ENCODE peak calls at places on chromosomes 1 and 21, in six cellular contexts. Q is testis, H is upper lobe of left lung, A is lower lobe of right lung, O is K562, T is adrenal gland. N is an unnamed sample.

GRCh38 chr21:34513109-34513675 is 1.2 kb upstream of the KCNE1 start:
- DNase-seq in Q (no peak), H (no peak), A (no peak), O (no peak), T (no peak), N (no peak)

GRCh38 chr1:80054129-80054528 is 1047.6 kb upstream of the ADGRL4 start:
- DNase-seq in Q (peak; percentile 15), H (no peak), A (no peak), O (peak; percentile 3), T (no peak), N (no peak)

GRCh38 chr1:228697209-228698016 is 37.9 kb upstream of the RHOU start:
- DNase-seq in Q (peak; percentile 80), H (no peak), A (peak; percentile 65), O (no peak), T (peak; percentile 60), N (peak; percentile 66)

GRCh38 chr1:234917495-234918188 is 211.0 kb downstream of the TOMM20 start:
- DNase-seq in Q (no peak), H (peak; percentile 60), A (no peak), O (no peak), T (no peak), N (no peak)

GRCh38 chr1:115412286-115412685 is 74.2 kb upstream of the NGF start:
- DNase-seq in Q (no peak), H (no peak), A (no peak), O (no peak), T (no peak), N (no peak)

GRCh38 chr21:31476551-31477120 is 132.6 kb upstream of the TIAM1 start:
- DNase-seq in Q (no peak), H (no peak), A (no peak), O (no peak), T (no peak), N (no peak)

GRCh38 chr1:110888049-110888448 is 15.1 kb downstream of the CD53 start:
- DNase-seq in Q (no peak), H (no peak), A (no peak), O (no peak), T (no peak), N (no peak)

GRCh38 chr21:37237346-37237745 is 29.8 kb downstream of the VPS26C start:
- DNase-seq in Q (no peak), H (no peak), A (no peak), O (no peak), T (no peak), N (no peak)

GRCh38 chr1:46948629-46949282 is 7.5 kb upstream of the CYP4A11 start:
- DNase-seq in Q (no peak), H (no peak), A (peak; percentile 45), O (no peak), T (no peak), N (no peak)

GRCh38 chr1:178723541-178723940 is 1.5 kb upstream of the RALGPS2 start:
- DNase-seq in Q (no peak), H (no peak), A (no peak), O (no peak), T (no peak), N (no peak)

GRCh38 chr1:152886090-152886489 is 8.0 kb downstream of the SMCP start:
- DNase-seq in Q (no peak), H (no peak), A (no peak), O (no peak), T (no peak), N (no peak)

GRCh38 chr1:205328476-205328875 is 6.9 kb upstream of the NUAK2 start:
- DNase-seq in Q (no peak), H (no peak), A (no peak), O (no peak), T (no peak), N (no peak)

GRCh38 chr1:23936481-23937176 is 23.0 kb upstream of the PNRC2 start:
- DNase-seq in Q (no peak), H (no peak), A (no peak), O (peak; percentile 67), T (no peak), N (no peak)

GRCh38 chr1:208302702-208303101 is 58.5 kb upstream of the PLXNA2 start:
- DNase-seq in Q (no peak), H (no peak), A (no peak), O (no peak), T (no peak), N (no peak)
- H3K4me1 ChIP-seq in Q (no peaks in the 10 kb centered on the region), H (peaks cover 12% of the 10 kb centered on the region), A (peaks cover 12% of the 10 kb centered on the region), O (no peaks in the 10 kb centered on the region), T (no peaks in the 10 kb centered on the region), N (peaks cover 4% of the 10 kb centered on the region)

GRCh38 chr1:4599951-4600481 is 54.4 kb upstream of the AJAP1 start:
- DNase-seq in Q (no peak), H (no peak), A (no peak), O (no peak), T (no peak), N (no peak)
- H3K4me1 ChIP-seq in Q (no peaks in the 10 kb centered on the region), H (no peaks in the 10 kb centered on the region), A (no peaks in the 10 kb centered on the region), O (no peaks in the 10 kb centered on the region), T (no peaks in the 10 kb centered on the region), N (no peaks in the 10 kb centered on the region)

DNA sequence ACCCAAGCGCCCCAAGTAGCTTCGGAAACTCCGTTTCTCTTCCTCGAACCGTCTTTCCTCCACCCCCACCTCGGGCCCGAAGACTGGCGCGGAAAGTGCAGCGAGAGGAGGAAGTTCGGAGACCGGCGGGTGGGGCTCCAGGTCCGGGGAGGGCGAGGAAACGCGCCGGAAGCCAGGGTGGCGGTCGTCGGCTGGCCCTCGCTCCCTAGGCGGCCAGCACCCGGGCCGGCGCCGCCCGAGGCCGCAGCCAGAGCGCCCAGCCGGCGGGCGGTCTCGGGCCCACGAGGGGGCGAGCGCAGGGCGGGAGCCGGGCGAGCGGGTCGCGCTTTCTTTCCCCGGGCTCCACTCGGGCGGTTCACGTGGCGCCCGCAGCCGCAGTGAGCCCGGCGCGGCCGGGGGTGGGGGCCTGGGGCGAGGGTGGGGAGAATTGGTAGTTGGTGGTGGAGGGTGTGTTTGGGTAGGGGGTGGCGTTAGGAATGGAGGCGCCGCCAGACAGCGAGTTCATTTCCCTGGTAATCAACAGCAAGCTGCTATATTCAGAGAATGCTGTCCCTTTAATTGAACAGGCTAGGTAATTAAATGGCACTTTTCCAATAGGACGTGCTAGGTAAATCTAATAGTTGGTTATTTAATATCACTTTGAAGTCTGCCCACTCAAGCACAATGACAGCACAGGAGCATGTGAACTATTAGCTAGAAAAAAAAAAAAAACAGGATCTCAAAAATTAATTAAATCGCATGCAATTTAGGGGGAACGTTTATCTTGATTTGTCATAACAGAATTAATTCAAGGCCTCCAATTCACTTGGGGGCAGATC is 6.7 kb downstream of the LMO4 start:
- DNase-seq in Q (peak; percentile 64), H (peak; percentile 93), A (peak; percentile 85), O (peak; percentile 85), T (peak; percentile 57), N (peak; percentile 65)
- H3K4me1 ChIP-seq in Q (peaks cover 17% of the 10 kb centered on the region), H (peaks cover 34% of the 10 kb centered on the region), A (peaks cover 60% of the 10 kb centered on the region), O (peaks cover 15% of the 10 kb centered on the region), T (peaks cover 29% of the 10 kb centered on the region), N (peaks cover 8% of the 10 kb centered on the region)

DNA sequence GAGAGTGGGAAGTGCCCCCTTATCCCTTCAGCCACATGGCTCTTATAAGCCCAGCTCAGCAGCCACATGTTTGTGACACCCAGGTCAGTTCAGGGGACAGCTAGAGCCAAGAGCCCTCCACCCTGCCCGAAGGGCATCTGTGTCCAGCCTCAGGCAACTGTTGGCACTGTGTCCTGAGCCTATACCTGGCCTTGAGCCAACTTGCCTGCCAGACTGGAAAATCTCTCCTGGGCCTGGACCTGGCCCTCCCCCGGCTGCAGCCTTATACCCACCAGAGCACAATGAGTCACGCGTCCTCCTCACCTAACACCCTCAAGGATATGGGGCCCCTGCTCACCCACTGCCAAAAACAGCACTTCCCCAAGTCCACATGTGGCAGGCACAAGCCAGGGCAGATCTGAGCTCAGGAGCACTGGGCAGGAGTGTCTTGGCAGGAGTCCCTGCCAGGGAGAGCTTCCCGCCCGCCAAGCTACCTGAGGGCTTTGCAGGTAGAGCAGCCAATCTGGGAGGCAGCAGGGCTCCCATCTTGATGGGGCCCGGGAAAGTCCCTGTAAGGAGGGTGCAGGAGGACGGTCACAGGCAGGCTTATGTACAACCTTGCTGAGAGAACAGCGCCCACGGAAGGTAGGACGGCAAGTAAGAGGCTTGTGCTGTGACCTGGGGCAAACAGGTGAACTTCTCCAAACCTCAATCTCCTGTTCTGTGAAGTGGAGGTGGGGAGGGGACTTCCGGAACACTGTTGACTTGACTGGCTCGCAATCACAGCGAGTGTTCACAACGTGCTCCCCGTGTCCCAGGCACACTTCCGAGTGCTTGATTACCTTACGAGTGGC is 19.8 kb upstream of the HSPG2 start:
- DNase-seq in Q (no peak), H (no peak), A (peak; percentile 87), O (peak; percentile 45), T (peak; percentile 82), N (peak; percentile 70)
- H3K4me1 ChIP-seq in Q (peaks cover 21% of the 10 kb centered on the region), H (peaks cover 15% of the 10 kb centered on the region), A (peaks cover 31% of the 10 kb centered on the region), O (peaks cover 18% of the 10 kb centered on the region), T (peaks cover 15% of the 10 kb centered on the region), N (peaks cover 11% of the 10 kb centered on the region)

DNA sequence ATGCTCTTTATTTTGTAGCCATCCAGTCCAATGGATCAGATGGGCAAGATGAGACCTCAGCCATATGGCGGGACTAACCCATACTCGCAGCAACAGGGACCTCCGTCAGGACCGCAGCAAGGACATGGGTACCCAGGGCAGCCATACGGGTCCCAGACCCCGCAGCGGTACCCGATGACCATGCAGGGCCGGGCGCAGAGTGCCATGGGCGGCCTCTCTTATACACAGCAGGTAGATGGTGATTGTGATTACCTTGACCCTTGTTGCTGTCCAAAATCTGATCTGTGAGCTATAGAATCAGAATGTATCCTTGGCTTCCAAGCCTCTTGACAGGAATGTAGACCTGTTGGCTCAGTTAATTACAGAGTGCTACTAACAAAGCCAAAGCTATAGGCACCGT is 33.8 kb downstream of the ARID1A start:
- DNase-seq in Q (no peak), H (peak; percentile 63), A (no peak), O (no peak), T (no peak), N (no peak)
- H3K4me1 ChIP-seq in Q (peaks cover 26% of the 10 kb centered on the region), H (peaks cover 52% of the 10 kb centered on the region), A (peaks cover 62% of the 10 kb centered on the region), O (peaks cover 15% of the 10 kb centered on the region), T (peaks cover 52% of the 10 kb centered on the region), N (no peaks in the 10 kb centered on the region)

GRCh38 chr1:26744075-26744958 is 43.4 kb upstream of the PIGV start:
- DNase-seq in Q (peak; percentile 61), H (no peak), A (peak; percentile 79), O (peak; percentile 91), T (peak; percentile 80), N (peak; percentile 61)
- H3K4me1 ChIP-seq in Q (peaks cover 17% of the 10 kb centered on the region), H (peaks cover 51% of the 10 kb centered on the region), A (peaks cover 88% of the 10 kb centered on the region), O (peaks cover 27% of the 10 kb centered on the region), T (peaks cover 72% of the 10 kb centered on the region), N (no peaks in the 10 kb centered on the region)

GRCh38 chr1:201470581-201470980 is 1.6 kb upstream of the PHLDA3 start:
- DNase-seq in Q (no peak), H (no peak), A (no peak), O (no peak), T (no peak), N (no peak)

GRCh38 chr1:201469645-201470074 is 672 bp upstream of the PHLDA3 start:
- DNase-seq in Q (no peak), H (no peak), A (no peak), O (no peak), T (no peak), N (no peak)

GRCh38 chr1:201468844-201469644 is at the start of gene PHLDA3:
- DNase-seq in Q (peak; percentile 84), H (peak; percentile 97), A (peak; percentile 91), O (no peak), T (peak; percentile 86), N (peak; percentile 72)

GRCh38 chr1:201466492-201466891 is 2.5 kb downstream of the PHLDA3 start:
- DNase-seq in Q (no peak), H (no peak), A (peak; percentile 83), O (no peak), T (no peak), N (no peak)

GRCh38 chr1:201468501-201468843 is 516 bp downstream of the PHLDA3 start:
- DNase-seq in Q (peak; percentile 43), H (peak; percentile 90), A (peak; percentile 66), O (no peak), T (peak; percentile 65), N (peak; percentile 34)
- H3K4me1 ChIP-seq in Q (no peaks in the 10 kb centered on the region), H (peaks cover 21% of the 10 kb centered on the region), A (peaks cover 28% of the 10 kb centered on the region), O (no peaks in the 10 kb centered on the region), T (peaks cover 15% of the 10 kb centered on the region), N (no peaks in the 10 kb centered on the region)

GRCh38 chr1:18855573-18855972 is 3.9 kb downstream of the TAS1R2 start:
- DNase-seq in Q (no peak), H (no peak), A (no peak), O (no peak), T (peak; percentile 66), N (no peak)
- H3K4me1 ChIP-seq in Q (no peaks in the 10 kb centered on the region), H (no peaks in the 10 kb centered on the region), A (no peaks in the 10 kb centered on the region), O (peaks cover 2% of the 10 kb centered on the region), T (peaks cover 4% of the 10 kb centered on the region), N (no peaks in the 10 kb centered on the region)